ENCODE peak calls at places on chromosomes 7 and 10, in eight cellular contexts. One of them, this sample, is unnamed.

GRCh38 chr7:1940402-1940786 is 270.3 kb downstream of the ELFN1 start:
- DNase-seq in HCT116: no peak
- DNase-seq in transverse colon: peak; percentile 79
- DNase-seq in upper lobe of left lung: peak; percentile 78
- DNase-seq in sigmoid colon: peak; percentile 78
- DNase-seq in stomach: peak; percentile 67
- DNase-seq in K562: peak; percentile 33
- DNase-seq in suprapubic skin: no peak
- DNase-seq in this sample: no peak

GRCh38 chr7:111137296-111138195 is 46.6 kb downstream of the LRRN3 start:
- DNase-seq in HCT116: no peak
- DNase-seq in transverse colon: no peak
- DNase-seq in upper lobe of left lung: peak; percentile 23
- DNase-seq in sigmoid colon: no peak
- DNase-seq in stomach: no peak
- DNase-seq in K562: no peak
- DNase-seq in suprapubic skin: no peak
- DNase-seq in this sample: no peak

GRCh38 chr7:123650595-123650994 is 5.1 kb upstream of the LMOD2 start:
- DNase-seq in HCT116: no peak
- DNase-seq in transverse colon: no peak
- DNase-seq in upper lobe of left lung: no peak
- DNase-seq in sigmoid colon: no peak
- DNase-seq in stomach: no peak
- DNase-seq in K562: no peak
- DNase-seq in suprapubic skin: no peak
- DNase-seq in this sample: no peak

GRCh38 chr7:158694650-158695049 is 10.0 kb downstream of the NCAPG2 start:
- DNase-seq in HCT116: no peak
- DNase-seq in transverse colon: no peak
- DNase-seq in upper lobe of left lung: no peak
- DNase-seq in sigmoid colon: no peak
- DNase-seq in stomach: no peak
- DNase-seq in K562: no peak
- DNase-seq in suprapubic skin: no peak
- DNase-seq in this sample: no peak

GRCh38 chr7:77266162-77266807 is 66.7 kb upstream of the FGL2 start:
- DNase-seq in HCT116: no peak
- DNase-seq in transverse colon: no peak
- DNase-seq in upper lobe of left lung: no peak
- DNase-seq in sigmoid colon: no peak
- DNase-seq in stomach: no peak
- DNase-seq in K562: no peak
- DNase-seq in suprapubic skin: no peak
- DNase-seq in this sample: no peak

GRCh38 chr7:8278183-8278582 is 16.2 kb upstream of the ICA1 start:
- DNase-seq in HCT116: no peak
- DNase-seq in transverse colon: no peak
- DNase-seq in upper lobe of left lung: no peak
- DNase-seq in sigmoid colon: no peak
- DNase-seq in stomach: no peak
- DNase-seq in K562: no peak
- DNase-seq in suprapubic skin: no peak
- DNase-seq in this sample: no peak

GRCh38 chr7:148044173-148044572 is 546.4 kb upstream of the C7orf33 start:
- DNase-seq in HCT116: no peak
- DNase-seq in transverse colon: no peak
- DNase-seq in upper lobe of left lung: no peak
- DNase-seq in sigmoid colon: no peak
- DNase-seq in stomach: no peak
- DNase-seq in K562: no peak
- DNase-seq in suprapubic skin: no peak
- DNase-seq in this sample: no peak

GRCh38 chr7:17456541-17456940 is 158.1 kb downstream of the AHR start:
- DNase-seq in HCT116: no peak
- DNase-seq in transverse colon: no peak
- DNase-seq in upper lobe of left lung: no peak
- DNase-seq in sigmoid colon: no peak
- DNase-seq in stomach: no peak
- DNase-seq in K562: no peak
- DNase-seq in suprapubic skin: no peak
- DNase-seq in this sample: no peak

GRCh38 chr10:115801457-115801856 is 471.5 kb downstream of the GFRA1 start:
- DNase-seq in HCT116: no peak
- DNase-seq in transverse colon: no peak
- DNase-seq in upper lobe of left lung: no peak
- DNase-seq in sigmoid colon: no peak
- DNase-seq in stomach: no peak
- DNase-seq in K562: no peak
- DNase-seq in suprapubic skin: no peak
- DNase-seq in this sample: no peak

GRCh38 chr10:8037199-8037801 is 17.2 kb upstream of the GATA3 start:
- DNase-seq in HCT116: no peak
- DNase-seq in transverse colon: no peak
- DNase-seq in upper lobe of left lung: no peak
- DNase-seq in sigmoid colon: no peak
- DNase-seq in stomach: no peak
- DNase-seq in K562: no peak
- DNase-seq in suprapubic skin: no peak
- DNase-seq in this sample: no peak

GRCh38 chr10:97640868-97641811 is 669 bp downstream of the PI4K2A start:
- DNase-seq in HCT116: no peak
- DNase-seq in transverse colon: peak; percentile 31
- DNase-seq in upper lobe of left lung: peak; percentile 37
- DNase-seq in sigmoid colon: peak; percentile 71
- DNase-seq in stomach: no peak
- DNase-seq in K562: peak; percentile 39
- DNase-seq in suprapubic skin: peak; percentile 72
- DNase-seq in this sample: no peak

GRCh38 chr7:151059362-151060112 is at the start of gene SLC4A2:
- DNase-seq in HCT116: no peak
- DNase-seq in transverse colon: peak; percentile 83
- DNase-seq in upper lobe of left lung: peak; percentile 81
- DNase-seq in sigmoid colon: peak; percentile 94
- DNase-seq in stomach: peak; percentile 83
- DNase-seq in K562: peak; percentile 94
- DNase-seq in suprapubic skin: peak; percentile 90
- DNase-seq in this sample: peak; percentile 96

GRCh38 chr7:144784943-144785342 is 50.9 kb downstream of the TPK1 start:
- DNase-seq in HCT116: no peak
- DNase-seq in transverse colon: no peak
- DNase-seq in upper lobe of left lung: no peak
- DNase-seq in sigmoid colon: peak; percentile 63
- DNase-seq in stomach: no peak
- DNase-seq in K562: no peak
- DNase-seq in suprapubic skin: no peak
- DNase-seq in this sample: no peak

GRCh38 chr7:122135275-122135674 is 8.8 kb downstream of the AASS start:
- DNase-seq in HCT116: no peak
- DNase-seq in transverse colon: no peak
- DNase-seq in upper lobe of left lung: peak; percentile 47
- DNase-seq in sigmoid colon: no peak
- DNase-seq in stomach: no peak
- DNase-seq in K562: no peak
- DNase-seq in suprapubic skin: no peak
- DNase-seq in this sample: no peak

GRCh38 chr10:49140306-49141175 is 6.7 kb upstream of the FAM170B start:
- DNase-seq in HCT116: no peak
- DNase-seq in transverse colon: no peak
- DNase-seq in upper lobe of left lung: no peak
- DNase-seq in sigmoid colon: no peak
- DNase-seq in stomach: no peak
- DNase-seq in K562: no peak
- DNase-seq in suprapubic skin: no peak
- DNase-seq in this sample: no peak

GRCh38 chr7:100694196-100694745 is at the start of gene GIGYF1:
- DNase-seq in HCT116: no peak
- DNase-seq in transverse colon: peak; percentile 77
- DNase-seq in upper lobe of left lung: peak; percentile 81
- DNase-seq in sigmoid colon: peak; percentile 89
- DNase-seq in stomach: peak; percentile 80
- DNase-seq in K562: peak; percentile 89
- DNase-seq in suprapubic skin: peak; percentile 86
- DNase-seq in this sample: no peak

GRCh38 chr10:986881-987634 is 1.2 kb upstream of the GTPBP4 start:
- DNase-seq in HCT116: no peak
- DNase-seq in transverse colon: no peak
- DNase-seq in upper lobe of left lung: no peak
- DNase-seq in sigmoid colon: no peak
- DNase-seq in stomach: no peak
- DNase-seq in K562: no peak
- DNase-seq in suprapubic skin: peak; percentile 58
- DNase-seq in this sample: no peak

GRCh38 chr7:77245015-77245755 is 45.6 kb upstream of the FGL2 start:
- DNase-seq in HCT116: no peak
- DNase-seq in transverse colon: no peak
- DNase-seq in upper lobe of left lung: peak; percentile 27
- DNase-seq in sigmoid colon: peak; percentile 67
- DNase-seq in stomach: no peak
- DNase-seq in K562: no peak
- DNase-seq in suprapubic skin: no peak
- DNase-seq in this sample: no peak

GRCh38 chr10:60734226-60734625 is 44.1 kb upstream of the CDK1 start:
- DNase-seq in HCT116: no peak
- DNase-seq in transverse colon: no peak
- DNase-seq in upper lobe of left lung: no peak
- DNase-seq in sigmoid colon: no peak
- DNase-seq in stomach: no peak
- DNase-seq in K562: no peak
- DNase-seq in suprapubic skin: no peak
- DNase-seq in this sample: no peak

GRCh38 chr7:81501220-81501619 is 268.6 kb downstream of the HGF start:
- DNase-seq in HCT116: peak; percentile 13
- DNase-seq in transverse colon: no peak
- DNase-seq in upper lobe of left lung: no peak
- DNase-seq in sigmoid colon: no peak
- DNase-seq in stomach: no peak
- DNase-seq in K562: no peak
- DNase-seq in suprapubic skin: no peak
- DNase-seq in this sample: no peak

GRCh38 chr7:98733036-98733435 is 116.0 kb downstream of the NPTX2 start:
- DNase-seq in HCT116: peak; percentile 85
- DNase-seq in transverse colon: peak; percentile 19
- DNase-seq in upper lobe of left lung: no peak
- DNase-seq in sigmoid colon: no peak
- DNase-seq in stomach: no peak
- DNase-seq in K562: peak; percentile 81
- DNase-seq in suprapubic skin: no peak
- DNase-seq in this sample: no peak

GRCh38 chr10:113126506-113127192 is 176.6 kb downstream of the TCF7L2 start:
- DNase-seq in HCT116: no peak
- DNase-seq in transverse colon: peak; percentile 66
- DNase-seq in upper lobe of left lung: peak; percentile 71
- DNase-seq in sigmoid colon: peak; percentile 86
- DNase-seq in stomach: peak; percentile 75
- DNase-seq in K562: peak; percentile 23
- DNase-seq in suprapubic skin: no peak
- DNase-seq in this sample: no peak

GRCh38 chr10:71767420-71768035 is 5.8 kb downstream of the VSIR start:
- DNase-seq in HCT116: no peak
- DNase-seq in transverse colon: peak; percentile 36
- DNase-seq in upper lobe of left lung: peak; percentile 53
- DNase-seq in sigmoid colon: no peak
- DNase-seq in stomach: no peak
- DNase-seq in K562: no peak
- DNase-seq in suprapubic skin: no peak
- DNase-seq in this sample: no peak

DNA sequence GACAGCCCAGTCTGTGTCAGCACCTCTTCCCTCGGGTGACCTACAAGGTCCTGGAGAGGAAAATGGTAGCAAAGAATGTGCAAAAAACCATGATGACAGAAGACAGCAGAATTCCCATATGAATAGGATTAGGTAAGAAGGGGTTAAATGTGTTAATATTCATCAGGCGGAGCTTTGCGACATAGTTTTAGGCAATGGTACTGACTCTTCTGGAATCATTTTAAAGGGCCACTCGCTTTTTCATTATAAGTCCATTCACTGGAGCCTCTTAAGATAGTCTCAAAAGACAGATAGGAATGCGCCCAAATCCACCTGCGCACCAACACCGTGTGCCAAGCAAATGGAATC is 38.2 kb downstream of the DLG5 start:
- DNase-seq in HCT116: no peak
- DNase-seq in transverse colon: no peak
- DNase-seq in upper lobe of left lung: no peak
- DNase-seq in sigmoid colon: no peak
- DNase-seq in stomach: no peak
- DNase-seq in K562: no peak
- DNase-seq in suprapubic skin: no peak
- DNase-seq in this sample: no peak
- H3K4me3 ChIP-seq in HCT116: no peak overlapping the region
- H3K4me3 ChIP-seq in transverse colon: no peak overlapping the region
- H3K4me3 ChIP-seq in upper lobe of left lung: no peak overlapping the region
- H3K4me3 ChIP-seq in sigmoid colon: peak overlapping the region; percentile 3
- H3K4me3 ChIP-seq in stomach: no peak overlapping the region
- H3K4me3 ChIP-seq in K562: no peak overlapping the region
- H3K4me3 ChIP-seq in suprapubic skin: peak overlapping the region; percentile 23
- H3K4me3 ChIP-seq in this sample: peak overlapping the region; percentile 24

DNA sequence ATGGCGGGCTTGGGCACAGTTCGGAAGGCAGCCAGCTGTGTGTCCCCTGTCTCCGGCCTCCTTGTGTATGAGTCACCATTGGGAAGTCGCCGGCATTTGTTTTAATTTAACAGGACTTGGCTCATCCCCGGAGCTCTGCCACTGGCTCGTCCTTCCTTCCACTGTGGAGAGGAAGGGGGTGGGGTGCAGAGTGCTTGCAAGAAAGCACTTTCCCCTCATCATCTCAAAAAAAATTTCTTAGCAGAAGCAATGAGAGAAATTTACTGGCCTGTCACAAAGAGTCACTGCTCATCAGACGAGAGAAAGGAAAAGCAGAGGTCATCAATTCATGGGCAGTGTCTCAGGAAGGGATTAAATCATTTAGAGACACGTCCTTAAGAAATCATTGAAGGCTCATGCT is 93.2 kb downstream of the BMS1 start:
- DNase-seq in HCT116: no peak
- DNase-seq in transverse colon: no peak
- DNase-seq in upper lobe of left lung: no peak
- DNase-seq in sigmoid colon: no peak
- DNase-seq in stomach: no peak
- DNase-seq in K562: no peak
- DNase-seq in suprapubic skin: no peak
- DNase-seq in this sample: peak; percentile 83
- TF ChIP-seq POLR2A in HCT116: no peak
- TF ChIP-seq POLR2A in transverse colon: no peak
- TF ChIP-seq POLR2A in upper lobe of left lung: no peak
- TF ChIP-seq POLR2A in sigmoid colon: no peak
- TF ChIP-seq POLR2A in stomach: no peak
- TF ChIP-seq POLR2A in K562: no peak
- TF ChIP-seq POLR2A in suprapubic skin: no peak
- TF ChIP-seq POLR2A in this sample: no peak

GRCh38 chr7:156640257-156640948 is at the start of gene RNF32:
- DNase-seq in HCT116: peak; percentile 82
- DNase-seq in transverse colon: peak; percentile 98
- DNase-seq in upper lobe of left lung: peak; percentile 92
- DNase-seq in sigmoid colon: peak; percentile 95
- DNase-seq in stomach: peak; percentile 98
- DNase-seq in K562: peak; percentile 100
- DNase-seq in suprapubic skin: peak; percentile 96
- DNase-seq in this sample: peak; percentile 95
- TF ChIP-seq POLR2AphosphoS5 in HCT116: peak; percentile 89
- TF ChIP-seq POLR2AphosphoS5 in transverse colon: peak; percentile 80
- TF ChIP-seq POLR2AphosphoS5 in upper lobe of left lung: peak; percentile 85
- TF ChIP-seq POLR2AphosphoS5 in sigmoid colon: peak; percentile 55
- TF ChIP-seq POLR2AphosphoS5 in stomach: peak; percentile 90
- TF ChIP-seq POLR2AphosphoS5 in K562: peak; percentile 73
- TF ChIP-seq POLR2AphosphoS5 in suprapubic skin: no peak
- TF ChIP-seq POLR2AphosphoS5 in this sample: peak; percentile 80

GRCh38 chr7:5077740-5078139 is 32.1 kb downstream of the RBAK start:
- DNase-seq in HCT116: no peak
- DNase-seq in transverse colon: no peak
- DNase-seq in upper lobe of left lung: no peak
- DNase-seq in sigmoid colon: no peak
- DNase-seq in stomach: no peak
- DNase-seq in K562: no peak
- DNase-seq in suprapubic skin: no peak
- DNase-seq in this sample: no peak
- H3K4me3 ChIP-seq in HCT116: no peak overlapping the region
- H3K4me3 ChIP-seq in transverse colon: no peak overlapping the region
- H3K4me3 ChIP-seq in upper lobe of left lung: no peak overlapping the region
- H3K4me3 ChIP-seq in sigmoid colon: no peak overlapping the region
- H3K4me3 ChIP-seq in stomach: no peak overlapping the region
- H3K4me3 ChIP-seq in K562: no peak overlapping the region
- H3K4me3 ChIP-seq in suprapubic skin: no peak overlapping the region
- H3K4me3 ChIP-seq in this sample: no peak overlapping the region

This sample was measured in esophagus muscularis mucosa.